ENCODE peak calls at places on chromosomes 4 and X, in nine cellular contexts. F is left lung, I is MCF 10A, P is suprapubic skin, T is transverse colon, H is AG04450, E is osteocyte, J is IMR-90, Z is upper lobe of left lung. K is an unnamed sample.

GRCh38 chrX:139202742-139203410 is 327.7 kb upstream of the F9 start:
- DNase-seq in F (no peak), I (no peak), P (no peak), T (no peak), H (no peak), E (no peak), J (no peak), Z (no peak), K (no peak)

GRCh38 chr4:113499696-113500095 is 261.8 kb downstream of the CAMK2D start:
- DNase-seq in F (no peak), I (peak), P (no peak), T (no peak), H (peak), E (no peak), J (peak), Z (no peak), K (peak)

GRCh38 chr4:68591204-68591603 is 15.1 kb upstream of the UGT2B17 start:
- DNase-seq in F (no peak), I (no peak), P (no peak), T (no peak), H (no peak), E (no peak), J (no peak), Z (no peak), K (no peak)

GRCh38 chrX:113929004-113929403 is 654.9 kb upstream of the HTR2C start:
- DNase-seq in F (no peak), I (peak), P (no peak), T (peak), H (no peak), E (no peak), J (peak), Z (peak), K (peak)

GRCh38 chr4:2497931-2498330 is 29.0 kb downstream of the RNF4 start:
- DNase-seq in F (no peak), I (no peak), P (no peak), T (peak), H (no peak), E (no peak), J (no peak), Z (peak), K (no peak)

GRCh38 chr4:7206385-7206784 is 14.0 kb downstream of the SORCS2 start:
- DNase-seq in F (peak), I (peak), P (no peak), T (no peak), H (no peak), E (no peak), J (peak), Z (no peak), K (no peak)

GRCh38 chrX:77505227-77505626 is 58.0 kb downstream of the FGF16 start:
- DNase-seq in F (no peak), I (peak), P (no peak), T (no peak), H (peak), E (no peak), J (peak), Z (no peak), K (peak)

GRCh38 chr4:1082215-1083182 is 30.9 kb downstream of the RNF212 start:
- DNase-seq in F (peak), I (peak), P (peak), T (peak), H (peak), E (no peak), J (peak), Z (peak), K (peak)

GRCh38 chrX:151852294-151852693 is 60.4 kb upstream of the MAGEA4 start:
- DNase-seq in F (no peak), I (no peak), P (no peak), T (no peak), H (no peak), E (no peak), J (no peak), Z (no peak), K (no peak)

GRCh38 chr4:148442830-148443549 is 776 bp upstream of the NR3C2 start:
- DNase-seq in F (no peak), I (no peak), P (no peak), T (peak), H (no peak), E (no peak), J (no peak), Z (no peak), K (no peak)

GRCh38 chr4:105453550-105454201 is 20.2 kb downstream of the PPA2 start:
- DNase-seq in F (no peak), I (no peak), P (no peak), T (no peak), H (no peak), E (no peak), J (no peak), Z (no peak), K (no peak)

DNA sequence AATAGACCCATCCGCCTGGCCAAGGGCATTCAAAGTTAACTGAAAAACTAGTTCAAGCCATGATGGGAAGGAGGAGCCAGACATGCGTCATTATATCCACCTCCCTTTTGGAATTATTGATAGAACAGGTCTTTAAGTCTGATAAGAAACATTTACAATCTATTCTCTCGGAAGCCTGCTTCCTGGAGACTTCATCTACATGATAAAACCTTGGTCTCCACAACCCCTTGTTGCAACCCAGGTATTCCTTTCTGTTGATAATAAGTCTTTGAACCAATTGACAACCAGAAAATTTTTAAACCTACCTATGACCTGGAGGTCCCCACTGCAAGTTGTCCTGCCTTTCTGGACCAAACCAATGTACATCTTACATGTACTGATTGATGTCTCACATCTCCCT is 451.3 kb downstream of the NAF1 start:
- DNase-seq in F (no peak), I (no peak), P (no peak), T (no peak), H (no peak), E (no peak), J (no peak), Z (no peak), K (no peak)
- TF ChIP-seq CTCF in F (no peak), I (no peak), P (no peak), T (no peak), H (no peak), E (no peak), J (no peak), Z (no peak), K (no peak)

DNA sequence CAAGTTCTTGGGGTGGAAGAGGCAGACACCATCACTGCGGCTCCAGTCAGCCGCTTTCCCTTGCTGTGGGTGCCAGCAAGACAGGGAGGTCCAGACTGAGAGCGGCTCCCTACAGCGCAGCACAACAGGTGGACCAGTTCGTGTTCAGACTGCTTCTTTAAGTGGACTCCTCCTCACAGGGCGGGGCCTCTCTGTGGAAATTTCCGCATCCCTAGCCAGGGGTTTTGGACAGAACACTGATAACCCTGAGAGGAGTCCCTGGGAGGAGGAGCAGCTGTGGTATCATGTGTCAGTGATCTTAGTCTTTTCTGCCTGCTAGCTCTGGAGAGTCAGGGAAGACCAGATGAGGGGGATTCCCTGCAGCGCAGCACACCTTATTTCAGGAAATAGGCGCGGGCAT is 48.5 kb downstream of the MAGEC2 start:
- DNase-seq in F (no peak), I (no peak), P (no peak), T (no peak), H (no peak), E (no peak), J (no peak), Z (no peak), K (no peak)
- TF ChIP-seq CTCF in F (no peak), I (no peak), P (no peak), T (no peak), H (no peak), E (no peak), J (no peak), Z (no peak), K (no peak)

GRCh38 chrX:116749943-116750342 is 287.2 kb upstream of the CT83 start:
- DNase-seq in F (no peak), I (peak), P (no peak), T (no peak), H (no peak), E (no peak), J (no peak), Z (no peak), K (no peak)
- TF ChIP-seq CTCF in F (no peak), I (peak), P (no peak), T (no peak), H (no peak), E (no peak), J (no peak), Z (no peak), K (no peak)

DNA sequence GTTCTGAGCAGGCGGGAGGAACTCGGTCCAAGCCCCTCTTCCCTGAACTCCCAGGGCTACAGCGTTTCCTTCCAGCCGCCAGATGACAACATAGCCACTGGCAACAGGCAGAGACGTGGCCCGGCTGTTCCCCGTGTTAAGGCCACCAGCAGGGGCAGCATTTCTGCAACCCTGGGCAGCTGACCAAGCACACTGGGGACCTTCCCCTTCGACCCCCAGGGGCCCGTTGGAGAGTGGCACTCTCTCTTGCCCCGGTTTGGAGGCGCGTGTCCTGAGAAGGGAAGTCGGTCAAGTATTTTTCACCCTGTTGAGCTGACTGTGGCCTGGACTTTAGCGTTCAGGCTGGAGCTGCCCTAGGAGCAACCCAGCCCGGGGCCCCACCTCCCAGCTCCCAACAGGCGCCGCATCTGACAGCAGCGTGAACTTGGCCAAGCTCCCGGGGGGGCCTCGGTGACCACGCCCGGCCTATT is 37.6 kb downstream of the ZBTB49 start:
- DNase-seq in F (no peak), I (peak), P (no peak), T (no peak), H (no peak), E (no peak), J (no peak), Z (peak), K (no peak)
- TF ChIP-seq CTCF in F (no peak), I (peak), P (no peak), T (no peak), H (peak), E (peak), J (peak), Z (no peak), K (no peak)

GRCh38 chrX:11558972-11559371 is 106.7 kb downstream of the ARHGAP6 start:
- DNase-seq in F (no peak), I (peak), P (no peak), T (peak), H (no peak), E (no peak), J (no peak), Z (no peak), K (no peak)
- TF ChIP-seq CTCF in F (peak), I (peak), P (no peak), T (no peak), H (peak), E (peak), J (peak), Z (peak), K (no peak)

GRCh38 chrX:68807818-68808217 is 21.0 kb upstream of the EFNB1 start:
- DNase-seq in F (no peak), I (peak), P (no peak), T (no peak), H (no peak), E (no peak), J (no peak), Z (no peak), K (no peak)
- TF ChIP-seq CTCF in F (peak), I (peak), P (no peak), T (no peak), H (peak), E (peak), J (peak), Z (no peak), K (peak)

GRCh38 chr4:131091896-131092295 is 1995.9 kb downstream of the C4orf33 start:
- DNase-seq in F (no peak), I (peak), P (no peak), T (no peak), H (no peak), E (no peak), J (peak), Z (no peak), K (no peak)
- TF ChIP-seq CTCF in F (no peak), I (peak), P (no peak), T (no peak), H (peak), E (peak), J (peak), Z (no peak), K (no peak)

GRCh38 chr4:108166441-108167315 is 2.1 kb downstream of the LEF1 start:
- DNase-seq in F (no peak), I (no peak), P (no peak), T (peak), H (no peak), E (no peak), J (no peak), Z (no peak), K (no peak)
- TF ChIP-seq CTCF in F (no peak), I (no peak), P (no peak), T (no peak), H (no peak), E (no peak), J (no peak), Z (no peak), K (no peak)

DNA sequence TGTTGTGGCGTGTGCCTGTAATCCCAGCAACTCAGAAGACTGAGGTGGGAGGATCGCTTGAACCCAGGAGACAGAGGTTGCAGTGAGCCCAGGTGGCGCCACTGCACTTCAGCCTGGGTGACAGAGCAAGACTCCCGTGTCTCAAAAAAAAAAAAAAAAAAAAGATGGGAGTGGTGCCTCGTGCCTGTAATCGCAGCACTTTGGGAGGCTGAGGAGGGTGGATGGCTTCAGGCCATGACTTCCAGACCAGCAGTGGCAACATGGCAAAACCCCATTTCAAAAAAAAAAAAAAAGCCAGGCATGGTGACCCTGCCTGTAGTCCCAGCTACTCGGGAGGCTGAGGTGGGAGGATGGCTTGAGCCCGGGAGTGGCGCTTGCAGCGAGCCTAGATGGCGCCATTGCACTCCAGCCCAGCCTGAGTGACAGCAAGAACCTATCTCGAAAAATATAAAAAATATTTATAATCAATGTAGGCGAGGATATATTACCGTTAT is 27.0 kb downstream of the EIF2S3 start:
- DNase-seq in F (peak), I (peak), P (no peak), T (peak), H (no peak), E (peak), J (peak), Z (peak), K (peak)
- TF ChIP-seq CTCF in F (no peak), I (peak), P (no peak), T (no peak), H (peak), E (peak), J (peak), Z (no peak), K (peak)

DNA sequence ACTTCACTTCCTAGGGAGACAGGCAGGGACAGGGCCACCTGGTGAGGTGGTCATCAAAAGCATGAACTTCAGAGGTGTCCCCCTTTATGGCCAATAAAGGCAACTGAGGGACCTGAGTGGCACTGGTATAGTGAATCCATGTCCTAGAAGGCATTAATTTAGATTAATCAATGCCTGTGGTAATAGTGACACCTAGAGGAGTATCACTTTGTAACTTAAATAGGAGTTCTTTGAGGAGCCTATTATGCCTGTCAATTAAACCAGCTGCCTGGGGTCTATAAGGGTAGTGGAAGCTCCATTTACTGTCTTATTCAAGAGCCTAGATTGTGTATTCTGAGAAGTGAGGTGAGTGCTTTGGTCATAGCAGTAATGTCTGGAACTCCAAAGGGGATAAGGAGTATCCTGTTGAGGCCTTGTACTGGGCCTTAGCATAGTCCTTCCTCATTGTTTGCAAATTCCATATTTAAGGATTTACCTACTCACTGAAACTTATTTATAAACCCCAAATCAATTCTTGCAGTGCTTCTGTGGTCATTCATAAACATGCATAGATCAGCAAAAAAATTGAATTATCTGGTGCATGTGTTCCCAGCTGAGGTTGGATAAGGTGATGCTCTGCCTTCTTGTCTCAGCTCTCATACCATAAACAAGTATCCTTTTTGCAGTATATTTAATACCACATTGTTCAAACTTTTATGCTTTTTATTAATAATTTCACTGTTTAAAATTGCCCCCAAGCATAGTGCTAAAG is 213.8 kb upstream of the RADX start:
- DNase-seq in F (no peak), I (peak), P (no peak), T (no peak), H (no peak), E (no peak), J (no peak), Z (no peak), K (no peak)
- TF ChIP-seq CTCF in F (no peak), I (peak), P (no peak), T (no peak), H (no peak), E (peak), J (peak), Z (no peak), K (no peak)

K was measured in AG09319.